ENCODE peak calls at places on chromosome 19, in eight cellular contexts. One of them, this sample, is unnamed.
A peak's percentile ranks its signal among the peaks of the same experiment; 100 is the strongest.

GRCh38 chr19:29517412-29517811 is 8.4 kb upstream of the VSTM2B start:
- DNase-seq in activated T-helper 1 cell treated with Interleukin-2 at 50 U/mL for 16 hours: no peak
- DNase-seq in globus pallidus: no peak
- DNase-seq in T-helper 2 cell: no peak
- DNase-seq in activated gamma-delta T cell treated with Interleukin-2 at 50 U/mL for 16 hours: no peak
- DNase-seq in AG20443: no peak
- DNase-seq in endothelial cell: no peak
- DNase-seq in cardiac fibroblast: no peak
- DNase-seq in this sample: no peak

GRCh38 chr19:2756477-2756876 is 16.7 kb upstream of the SLC39A3 start:
- DNase-seq in activated T-helper 1 cell treated with Interleukin-2 at 50 U/mL for 16 hours: no peak
- DNase-seq in globus pallidus: no peak
- DNase-seq in T-helper 2 cell: no peak
- DNase-seq in activated gamma-delta T cell treated with Interleukin-2 at 50 U/mL for 16 hours: no peak
- DNase-seq in AG20443: no peak
- DNase-seq in endothelial cell: no peak
- DNase-seq in cardiac fibroblast: no peak
- DNase-seq in this sample: no peak

GRCh38 chr19:40756502-40757110 is 5.6 kb downstream of the SNRPA start:
- DNase-seq in activated T-helper 1 cell treated with Interleukin-2 at 50 U/mL for 16 hours: no peak
- DNase-seq in globus pallidus: no peak
- DNase-seq in T-helper 2 cell: no peak
- DNase-seq in activated gamma-delta T cell treated with Interleukin-2 at 50 U/mL for 16 hours: no peak
- DNase-seq in AG20443: no peak
- DNase-seq in endothelial cell: no peak
- DNase-seq in cardiac fibroblast: no peak
- DNase-seq in this sample: no peak

GRCh38 chr19:43784251-43784980 is 3.6 kb upstream of the KCNN4 start:
- DNase-seq in activated T-helper 1 cell treated with Interleukin-2 at 50 U/mL for 16 hours: peak; percentile 45
- DNase-seq in globus pallidus: no peak
- DNase-seq in T-helper 2 cell: no peak
- DNase-seq in activated gamma-delta T cell treated with Interleukin-2 at 50 U/mL for 16 hours: peak; percentile 52
- DNase-seq in AG20443: peak; percentile 92
- DNase-seq in endothelial cell: no peak
- DNase-seq in cardiac fibroblast: peak; percentile 84
- DNase-seq in this sample: peak; percentile 50

GRCh38 chr19:41910992-41911888 is 17.0 kb downstream of the ERFL start:
- DNase-seq in activated T-helper 1 cell treated with Interleukin-2 at 50 U/mL for 16 hours: no peak
- DNase-seq in globus pallidus: no peak
- DNase-seq in T-helper 2 cell: no peak
- DNase-seq in activated gamma-delta T cell treated with Interleukin-2 at 50 U/mL for 16 hours: no peak
- DNase-seq in AG20443: no peak
- DNase-seq in endothelial cell: no peak
- DNase-seq in cardiac fibroblast: no peak
- DNase-seq in this sample: no peak

GRCh38 chr19:44308011-44308410 is 3.2 kb upstream of the ZNF235 start:
- DNase-seq in activated T-helper 1 cell treated with Interleukin-2 at 50 U/mL for 16 hours: no peak
- DNase-seq in globus pallidus: no peak
- DNase-seq in T-helper 2 cell: no peak
- DNase-seq in activated gamma-delta T cell treated with Interleukin-2 at 50 U/mL for 16 hours: no peak
- DNase-seq in AG20443: peak; percentile 48
- DNase-seq in endothelial cell: no peak
- DNase-seq in cardiac fibroblast: peak; percentile 74
- DNase-seq in this sample: no peak

GRCh38 chr19:32542477-32543106 is 38.4 kb upstream of the PDCD5 start:
- DNase-seq in activated T-helper 1 cell treated with Interleukin-2 at 50 U/mL for 16 hours: no peak
- DNase-seq in globus pallidus: no peak
- DNase-seq in T-helper 2 cell: no peak
- DNase-seq in activated gamma-delta T cell treated with Interleukin-2 at 50 U/mL for 16 hours: no peak
- DNase-seq in AG20443: no peak
- DNase-seq in endothelial cell: no peak
- DNase-seq in cardiac fibroblast: no peak
- DNase-seq in this sample: no peak

GRCh38 chr19:14383898-14384669 is 2.8 kb downstream of the ADGRE5 start:
- DNase-seq in activated T-helper 1 cell treated with Interleukin-2 at 50 U/mL for 16 hours: peak; percentile 45
- DNase-seq in globus pallidus: no peak
- DNase-seq in T-helper 2 cell: no peak
- DNase-seq in activated gamma-delta T cell treated with Interleukin-2 at 50 U/mL for 16 hours: peak; percentile 49
- DNase-seq in AG20443: peak; percentile 83
- DNase-seq in endothelial cell: no peak
- DNase-seq in cardiac fibroblast: peak; percentile 61
- DNase-seq in this sample: peak; percentile 55

GRCh38 chr19:4972509-4973230 is 3.8 kb downstream of the KDM4B start:
- DNase-seq in activated T-helper 1 cell treated with Interleukin-2 at 50 U/mL for 16 hours: no peak
- DNase-seq in globus pallidus: no peak
- DNase-seq in T-helper 2 cell: no peak
- DNase-seq in activated gamma-delta T cell treated with Interleukin-2 at 50 U/mL for 16 hours: no peak
- DNase-seq in AG20443: peak; percentile 43
- DNase-seq in endothelial cell: no peak
- DNase-seq in cardiac fibroblast: peak; percentile 64
- DNase-seq in this sample: no peak

GRCh38 chr19:54481326-54481930 is 8.3 kb upstream of the CDC42EP5 start:
- DNase-seq in activated T-helper 1 cell treated with Interleukin-2 at 50 U/mL for 16 hours: no peak
- DNase-seq in globus pallidus: peak; percentile 35
- DNase-seq in T-helper 2 cell: no peak
- DNase-seq in activated gamma-delta T cell treated with Interleukin-2 at 50 U/mL for 16 hours: no peak
- DNase-seq in AG20443: peak; percentile 68
- DNase-seq in endothelial cell: peak; percentile 64
- DNase-seq in cardiac fibroblast: peak; percentile 58
- DNase-seq in this sample: no peak

GRCh38 chr19:12939292-12939606 is 840 bp downstream of the CALR start:
- DNase-seq in activated T-helper 1 cell treated with Interleukin-2 at 50 U/mL for 16 hours: no peak
- DNase-seq in globus pallidus: no peak
- DNase-seq in T-helper 2 cell: no peak
- DNase-seq in activated gamma-delta T cell treated with Interleukin-2 at 50 U/mL for 16 hours: no peak
- DNase-seq in AG20443: peak; percentile 30
- DNase-seq in endothelial cell: no peak
- DNase-seq in cardiac fibroblast: peak; percentile 54
- DNase-seq in this sample: no peak

GRCh38 chr19:43469160-43469480 is 3.7 kb upstream of the LYPD3 start:
- DNase-seq in activated T-helper 1 cell treated with Interleukin-2 at 50 U/mL for 16 hours: no peak
- DNase-seq in globus pallidus: no peak
- DNase-seq in T-helper 2 cell: no peak
- DNase-seq in activated gamma-delta T cell treated with Interleukin-2 at 50 U/mL for 16 hours: peak; percentile 10
- DNase-seq in AG20443: no peak
- DNase-seq in endothelial cell: no peak
- DNase-seq in cardiac fibroblast: peak; percentile 20
- DNase-seq in this sample: no peak

GRCh38 chr19:50534478-50534877 is 20.8 kb upstream of the ASPDH start:
- DNase-seq in activated T-helper 1 cell treated with Interleukin-2 at 50 U/mL for 16 hours: no peak
- DNase-seq in globus pallidus: no peak
- DNase-seq in T-helper 2 cell: no peak
- DNase-seq in activated gamma-delta T cell treated with Interleukin-2 at 50 U/mL for 16 hours: no peak
- DNase-seq in AG20443: no peak
- DNase-seq in endothelial cell: no peak
- DNase-seq in cardiac fibroblast: no peak
- DNase-seq in this sample: no peak

GRCh38 chr19:47778954-47779351 is 450 bp downstream of the SELENOW start:
- DNase-seq in activated T-helper 1 cell treated with Interleukin-2 at 50 U/mL for 16 hours: no peak
- DNase-seq in globus pallidus: peak; percentile 72
- DNase-seq in T-helper 2 cell: no peak
- DNase-seq in activated gamma-delta T cell treated with Interleukin-2 at 50 U/mL for 16 hours: peak; percentile 16
- DNase-seq in AG20443: peak; percentile 46
- DNase-seq in endothelial cell: no peak
- DNase-seq in cardiac fibroblast: no peak
- DNase-seq in this sample: no peak

GRCh38 chr19:17784201-17785008 is 10.5 kb upstream of the B3GNT3 start:
- DNase-seq in activated T-helper 1 cell treated with Interleukin-2 at 50 U/mL for 16 hours: peak; percentile 46
- DNase-seq in globus pallidus: peak; percentile 51
- DNase-seq in T-helper 2 cell: peak; percentile 47
- DNase-seq in activated gamma-delta T cell treated with Interleukin-2 at 50 U/mL for 16 hours: peak; percentile 73
- DNase-seq in AG20443: peak; percentile 84
- DNase-seq in endothelial cell: peak; percentile 68
- DNase-seq in cardiac fibroblast: peak; percentile 75
- DNase-seq in this sample: peak; percentile 62

GRCh38 chr19:12721656-12722565 is 1.8 kb downstream of the TNPO2 start:
- DNase-seq in activated T-helper 1 cell treated with Interleukin-2 at 50 U/mL for 16 hours: peak; percentile 21
- DNase-seq in globus pallidus: peak; percentile 62
- DNase-seq in T-helper 2 cell: peak; percentile 22
- DNase-seq in activated gamma-delta T cell treated with Interleukin-2 at 50 U/mL for 16 hours: peak; percentile 47
- DNase-seq in AG20443: peak; percentile 84
- DNase-seq in endothelial cell: peak; percentile 68
- DNase-seq in cardiac fibroblast: peak; percentile 65
- DNase-seq in this sample: peak; percentile 40

GRCh38 chr19:3595521-3596061 is 10.3 kb downstream of the GIPC3 start:
- DNase-seq in activated T-helper 1 cell treated with Interleukin-2 at 50 U/mL for 16 hours: no peak
- DNase-seq in globus pallidus: no peak
- DNase-seq in T-helper 2 cell: no peak
- DNase-seq in activated gamma-delta T cell treated with Interleukin-2 at 50 U/mL for 16 hours: no peak
- DNase-seq in AG20443: no peak
- DNase-seq in endothelial cell: no peak
- DNase-seq in cardiac fibroblast: no peak
- DNase-seq in this sample: no peak

GRCh38 chr19:40270362-40271089 is 14.6 kb downstream of the AKT2 start:
- DNase-seq in activated T-helper 1 cell treated with Interleukin-2 at 50 U/mL for 16 hours: no peak
- DNase-seq in globus pallidus: no peak
- DNase-seq in T-helper 2 cell: no peak
- DNase-seq in activated gamma-delta T cell treated with Interleukin-2 at 50 U/mL for 16 hours: no peak
- DNase-seq in AG20443: no peak
- DNase-seq in endothelial cell: no peak
- DNase-seq in cardiac fibroblast: no peak
- DNase-seq in this sample: no peak

GRCh38 chr19:40416918-40417713 is 3.9 kb upstream of the PRX start:
- DNase-seq in activated T-helper 1 cell treated with Interleukin-2 at 50 U/mL for 16 hours: no peak
- DNase-seq in globus pallidus: no peak
- DNase-seq in T-helper 2 cell: no peak
- DNase-seq in activated gamma-delta T cell treated with Interleukin-2 at 50 U/mL for 16 hours: no peak
- DNase-seq in AG20443: peak; percentile 51
- DNase-seq in endothelial cell: peak; percentile 58
- DNase-seq in cardiac fibroblast: peak; percentile 22
- DNase-seq in this sample: no peak

GRCh38 chr19:33499671-33500506 is 21.7 kb downstream of the PEPD start:
- DNase-seq in activated T-helper 1 cell treated with Interleukin-2 at 50 U/mL for 16 hours: no peak
- DNase-seq in globus pallidus: no peak
- DNase-seq in T-helper 2 cell: no peak
- DNase-seq in activated gamma-delta T cell treated with Interleukin-2 at 50 U/mL for 16 hours: no peak
- DNase-seq in AG20443: no peak
- DNase-seq in endothelial cell: no peak
- DNase-seq in cardiac fibroblast: no peak
- DNase-seq in this sample: no peak

GRCh38 chr19:38081547-38082255 is 142.3 kb downstream of the DPF1 start:
- DNase-seq in activated T-helper 1 cell treated with Interleukin-2 at 50 U/mL for 16 hours: no peak
- DNase-seq in globus pallidus: no peak
- DNase-seq in T-helper 2 cell: no peak
- DNase-seq in activated gamma-delta T cell treated with Interleukin-2 at 50 U/mL for 16 hours: no peak
- DNase-seq in AG20443: no peak
- DNase-seq in endothelial cell: no peak
- DNase-seq in cardiac fibroblast: no peak
- DNase-seq in this sample: no peak

GRCh38 chr19:4566402-4567051 is 7.0 kb upstream of the SEMA6B start:
- DNase-seq in activated T-helper 1 cell treated with Interleukin-2 at 50 U/mL for 16 hours: no peak
- DNase-seq in globus pallidus: no peak
- DNase-seq in T-helper 2 cell: no peak
- DNase-seq in activated gamma-delta T cell treated with Interleukin-2 at 50 U/mL for 16 hours: no peak
- DNase-seq in AG20443: no peak
- DNase-seq in endothelial cell: no peak
- DNase-seq in cardiac fibroblast: no peak
- DNase-seq in this sample: no peak

GRCh38 chr19:9935409-9936062 is 779 bp downstream of the OLFM2 start:
- DNase-seq in activated T-helper 1 cell treated with Interleukin-2 at 50 U/mL for 16 hours: no peak
- DNase-seq in globus pallidus: no peak
- DNase-seq in T-helper 2 cell: no peak
- DNase-seq in activated gamma-delta T cell treated with Interleukin-2 at 50 U/mL for 16 hours: no peak
- DNase-seq in AG20443: no peak
- DNase-seq in endothelial cell: no peak
- DNase-seq in cardiac fibroblast: no peak
- DNase-seq in this sample: no peak

GRCh38 chr19:7772752-7773291 is 9.8 kb downstream of the CLEC4M start:
- DNase-seq in activated T-helper 1 cell treated with Interleukin-2 at 50 U/mL for 16 hours: no peak
- DNase-seq in globus pallidus: no peak
- DNase-seq in T-helper 2 cell: no peak
- DNase-seq in activated gamma-delta T cell treated with Interleukin-2 at 50 U/mL for 16 hours: no peak
- DNase-seq in AG20443: no peak
- DNase-seq in endothelial cell: no peak
- DNase-seq in cardiac fibroblast: peak; percentile 20
- DNase-seq in this sample: no peak

GRCh38 chr19:10112037-10112751 is 701 bp downstream of the P2RY11 start:
- DNase-seq in activated T-helper 1 cell treated with Interleukin-2 at 50 U/mL for 16 hours: peak; percentile 59
- DNase-seq in globus pallidus: no peak
- DNase-seq in T-helper 2 cell: no peak
- DNase-seq in activated gamma-delta T cell treated with Interleukin-2 at 50 U/mL for 16 hours: peak; percentile 66
- DNase-seq in AG20443: no peak
- DNase-seq in endothelial cell: no peak
- DNase-seq in cardiac fibroblast: peak; percentile 60
- DNase-seq in this sample: no peak

GRCh38 chr19:3198901-3199700 is 13.4 kb downstream of the NCLN start:
- DNase-seq in activated T-helper 1 cell treated with Interleukin-2 at 50 U/mL for 16 hours: no peak
- DNase-seq in globus pallidus: no peak
- DNase-seq in T-helper 2 cell: no peak
- DNase-seq in activated gamma-delta T cell treated with Interleukin-2 at 50 U/mL for 16 hours: no peak
- DNase-seq in AG20443: no peak
- DNase-seq in endothelial cell: no peak
- DNase-seq in cardiac fibroblast: no peak
- DNase-seq in this sample: no peak

GRCh38 chr19:35034005-35034502 is 3.8 kb downstream of the SCN1B start:
- DNase-seq in activated T-helper 1 cell treated with Interleukin-2 at 50 U/mL for 16 hours: no peak
- DNase-seq in globus pallidus: no peak
- DNase-seq in T-helper 2 cell: no peak
- DNase-seq in activated gamma-delta T cell treated with Interleukin-2 at 50 U/mL for 16 hours: no peak
- DNase-seq in AG20443: no peak
- DNase-seq in endothelial cell: no peak
- DNase-seq in cardiac fibroblast: no peak
- DNase-seq in this sample: no peak

GRCh38 chr19:35155441-35155840 is 906 bp downstream of the FXYD5 start:
- DNase-seq in activated T-helper 1 cell treated with Interleukin-2 at 50 U/mL for 16 hours: no peak
- DNase-seq in globus pallidus: no peak
- DNase-seq in T-helper 2 cell: no peak
- DNase-seq in activated gamma-delta T cell treated with Interleukin-2 at 50 U/mL for 16 hours: no peak
- DNase-seq in AG20443: peak; percentile 26
- DNase-seq in endothelial cell: no peak
- DNase-seq in cardiac fibroblast: no peak
- DNase-seq in this sample: no peak

GRCh38 chr19:30084390-30084819 is 142.4 kb downstream of the URI1 start:
- DNase-seq in activated T-helper 1 cell treated with Interleukin-2 at 50 U/mL for 16 hours: no peak
- DNase-seq in globus pallidus: no peak
- DNase-seq in T-helper 2 cell: no peak
- DNase-seq in activated gamma-delta T cell treated with Interleukin-2 at 50 U/mL for 16 hours: no peak
- DNase-seq in AG20443: no peak
- DNase-seq in endothelial cell: no peak
- DNase-seq in cardiac fibroblast: no peak
- DNase-seq in this sample: no peak

GRCh38 chr19:13089139-13089856 is 13.4 kb downstream of the LYL1 start:
- DNase-seq in activated T-helper 1 cell treated with Interleukin-2 at 50 U/mL for 16 hours: no peak
- DNase-seq in globus pallidus: no peak
- DNase-seq in T-helper 2 cell: no peak
- DNase-seq in activated gamma-delta T cell treated with Interleukin-2 at 50 U/mL for 16 hours: no peak
- DNase-seq in AG20443: no peak
- DNase-seq in endothelial cell: no peak
- DNase-seq in cardiac fibroblast: no peak
- DNase-seq in this sample: no peak

GRCh38 chr19:21468791-21469190 is 36.6 kb upstream of the ZNF429 start:
- DNase-seq in activated T-helper 1 cell treated with Interleukin-2 at 50 U/mL for 16 hours: no peak
- DNase-seq in globus pallidus: no peak
- DNase-seq in T-helper 2 cell: no peak
- DNase-seq in activated gamma-delta T cell treated with Interleukin-2 at 50 U/mL for 16 hours: no peak
- DNase-seq in AG20443: no peak
- DNase-seq in endothelial cell: no peak
- DNase-seq in cardiac fibroblast: no peak
- DNase-seq in this sample: no peak

GRCh38 chr19:32599258-32599657 is 18.3 kb downstream of the PDCD5 start:
- DNase-seq in activated T-helper 1 cell treated with Interleukin-2 at 50 U/mL for 16 hours: no peak
- DNase-seq in globus pallidus: no peak
- DNase-seq in T-helper 2 cell: no peak
- DNase-seq in activated gamma-delta T cell treated with Interleukin-2 at 50 U/mL for 16 hours: no peak
- DNase-seq in AG20443: no peak
- DNase-seq in endothelial cell: no peak
- DNase-seq in cardiac fibroblast: no peak
- DNase-seq in this sample: no peak

GRCh38 chr19:46660601-46661019 is 372 bp downstream of the DACT3 start:
- DNase-seq in activated T-helper 1 cell treated with Interleukin-2 at 50 U/mL for 16 hours: no peak
- DNase-seq in globus pallidus: peak; percentile 39
- DNase-seq in T-helper 2 cell: no peak
- DNase-seq in activated gamma-delta T cell treated with Interleukin-2 at 50 U/mL for 16 hours: no peak
- DNase-seq in AG20443: no peak
- DNase-seq in endothelial cell: no peak
- DNase-seq in cardiac fibroblast: no peak
- DNase-seq in this sample: peak; percentile 24

GRCh38 chr19:1183543-1184172 is 9.6 kb upstream of the SBNO2 start:
- DNase-seq in activated T-helper 1 cell treated with Interleukin-2 at 50 U/mL for 16 hours: no peak
- DNase-seq in globus pallidus: no peak
- DNase-seq in T-helper 2 cell: no peak
- DNase-seq in activated gamma-delta T cell treated with Interleukin-2 at 50 U/mL for 16 hours: no peak
- DNase-seq in AG20443: no peak
- DNase-seq in endothelial cell: no peak
- DNase-seq in cardiac fibroblast: no peak
- DNase-seq in this sample: no peak

This sample was measured in activated B cell treated with CpG ODN at 0.5 μM for 24 hours.